ENCODE peak calls at places on chromosomes 1 and 21, in eight cellular contexts. Q is GM23338, B is HL-60, R is suprapubic skin, L is stomach, M is transverse colon, D is breast epithelium, X is Panc1. J is an unnamed sample.

GRCh38 chr1:9539829-9540550 is 725 bp downstream of the SLC25A33 start:
- DNase-seq in Q (peak), B (peak), R (no peak), L (peak), M (peak), D (no peak), X (no peak), J (no peak)

GRCh38 chr1:172903581-172904220 is 147.0 kb downstream of the TNFSF18 start:
- DNase-seq in Q (no peak), B (no peak), R (no peak), L (no peak), M (no peak), D (no peak), X (no peak), J (no peak)

GRCh38 chr21:46156678-46157077 is 1.3 kb upstream of the FTCD start:
- DNase-seq in Q (no peak), B (no peak), R (peak), L (peak), M (no peak), D (no peak), X (no peak), J (no peak)

GRCh38 chr1:212979340-212980122 is 29.2 kb downstream of the VASH2 start:
- DNase-seq in Q (no peak), B (no peak), R (no peak), L (no peak), M (no peak), D (no peak), X (no peak), J (no peak)

GRCh38 chr1:33354707-33355276 is 33.9 kb upstream of the A3GALT2 start:
- DNase-seq in Q (no peak), B (no peak), R (peak), L (no peak), M (no peak), D (no peak), X (no peak), J (no peak)

GRCh38 chr1:16450863-16451481 is 10.4 kb downstream of the NECAP2 start:
- DNase-seq in Q (no peak), B (no peak), R (no peak), L (no peak), M (no peak), D (no peak), X (no peak), J (no peak)

GRCh38 chr21:42777757-42778344 is 101.5 kb downstream of the WDR4 start:
- DNase-seq in Q (no peak), B (no peak), R (no peak), L (no peak), M (no peak), D (no peak), X (no peak), J (no peak)

GRCh38 chr1:171873664-171874063 is 32.4 kb downstream of the DNM3 start:
- DNase-seq in Q (no peak), B (no peak), R (no peak), L (no peak), M (no peak), D (no peak), X (no peak), J (no peak)

GRCh38 chr1:160578175-160578693 is 1.1 kb downstream of the CD84 start:
- DNase-seq in Q (no peak), B (peak), R (no peak), L (no peak), M (no peak), D (no peak), X (no peak), J (no peak)

GRCh38 chr1:234953655-234954420 is 174.8 kb downstream of the TOMM20 start:
- DNase-seq in Q (no peak), B (no peak), R (no peak), L (no peak), M (no peak), D (no peak), X (no peak), J (no peak)

GRCh38 chr1:6801998-6802397 is 16.7 kb downstream of the CAMTA1 start:
- DNase-seq in Q (no peak), B (no peak), R (no peak), L (no peak), M (no peak), D (no peak), X (no peak), J (no peak)

GRCh38 chr21:38768385-38769071 is 37.2 kb upstream of the ETS2 start:
- DNase-seq in Q (no peak), B (no peak), R (no peak), L (no peak), M (no peak), D (no peak), X (peak), J (no peak)

GRCh38 chr1:6860401-6860800 is 75.1 kb downstream of the CAMTA1 start:
- DNase-seq in Q (no peak), B (no peak), R (no peak), L (no peak), M (no peak), D (no peak), X (no peak), J (no peak)

GRCh38 chr21:41894922-41895557 is 15.9 kb upstream of the PRDM15 start:
- DNase-seq in Q (no peak), B (no peak), R (no peak), L (no peak), M (no peak), D (no peak), X (no peak), J (no peak)

GRCh38 chr21:43726686-43727570 is 8.0 kb downstream of the PDXK start:
- DNase-seq in Q (no peak), B (peak), R (no peak), L (no peak), M (no peak), D (peak), X (no peak), J (no peak)

GRCh38 chr1:234999513-234999940 is 129.1 kb downstream of the TOMM20 start:
- DNase-seq in Q (no peak), B (no peak), R (peak), L (no peak), M (no peak), D (no peak), X (no peak), J (no peak)

GRCh38 chr21:33198346-33199135 is 31.2 kb upstream of the IFNAR2 start:
- DNase-seq in Q (no peak), B (peak), R (no peak), L (no peak), M (peak), D (peak), X (no peak), J (no peak)

GRCh38 chr1:47630346-47630745 is 192.5 kb downstream of the FOXD2 start:
- DNase-seq in Q (no peak), B (no peak), R (peak), L (no peak), M (no peak), D (no peak), X (no peak), J (no peak)

GRCh38 chr1:205346956-205347574 is 9.7 kb downstream of the KLHDC8A start:
- DNase-seq in Q (peak), B (no peak), R (no peak), L (no peak), M (no peak), D (no peak), X (no peak), J (no peak)

GRCh38 chr1:76679534-76680152 is 187.6 kb upstream of the ST6GALNAC5 start:
- DNase-seq in Q (no peak), B (no peak), R (no peak), L (no peak), M (no peak), D (no peak), X (no peak), J (peak)

GRCh38 chr1:156496211-156496761 is 4.3 kb downstream of the MEF2D start:
- DNase-seq in Q (no peak), B (no peak), R (no peak), L (no peak), M (peak), D (no peak), X (no peak), J (no peak)

GRCh38 chr1:210536263-210536961 is 207.7 kb downstream of the HHAT start:
- DNase-seq in Q (peak), B (no peak), R (no peak), L (no peak), M (no peak), D (no peak), X (no peak), J (no peak)

GRCh38 chr1:38775175-38775845 is 84.3 kb downstream of the RRAGC start:
- DNase-seq in Q (no peak), B (no peak), R (no peak), L (no peak), M (no peak), D (no peak), X (no peak), J (no peak)

GRCh38 chr21:46061950-46062349 is 36.0 kb upstream of the COL6A2 start:
- DNase-seq in Q (no peak), B (no peak), R (no peak), L (no peak), M (no peak), D (no peak), X (no peak), J (no peak)

GRCh38 chr1:150558761-150559626 is 9.8 kb downstream of the ADAMTSL4 start:
- DNase-seq in Q (peak), B (no peak), R (no peak), L (no peak), M (peak), D (peak), X (no peak), J (no peak)

GRCh38 chr1:26734501-26735058 is 38.8 kb downstream of the ARID1A start:
- DNase-seq in Q (no peak), B (no peak), R (no peak), L (no peak), M (no peak), D (no peak), X (no peak), J (no peak)

GRCh38 chr1:48741380-48741779 is 35.3 kb downstream of the BEND5 start:
- DNase-seq in Q (no peak), B (no peak), R (no peak), L (no peak), M (no peak), D (no peak), X (no peak), J (no peak)

GRCh38 chr1:14954210-14954609 is 199.3 kb upstream of the TMEM51 start:
- DNase-seq in Q (no peak), B (no peak), R (no peak), L (no peak), M (no peak), D (peak), X (no peak), J (no peak)

GRCh38 chr1:198595765-198596164 is 43.1 kb upstream of the PTPRC start:
- DNase-seq in Q (no peak), B (no peak), R (no peak), L (no peak), M (no peak), D (no peak), X (no peak), J (no peak)

GRCh38 chr1:61334718-61335589 is 252.6 kb downstream of the NFIA start:
- DNase-seq in Q (no peak), B (no peak), R (no peak), L (peak), M (peak), D (no peak), X (no peak), J (no peak)

DNA sequence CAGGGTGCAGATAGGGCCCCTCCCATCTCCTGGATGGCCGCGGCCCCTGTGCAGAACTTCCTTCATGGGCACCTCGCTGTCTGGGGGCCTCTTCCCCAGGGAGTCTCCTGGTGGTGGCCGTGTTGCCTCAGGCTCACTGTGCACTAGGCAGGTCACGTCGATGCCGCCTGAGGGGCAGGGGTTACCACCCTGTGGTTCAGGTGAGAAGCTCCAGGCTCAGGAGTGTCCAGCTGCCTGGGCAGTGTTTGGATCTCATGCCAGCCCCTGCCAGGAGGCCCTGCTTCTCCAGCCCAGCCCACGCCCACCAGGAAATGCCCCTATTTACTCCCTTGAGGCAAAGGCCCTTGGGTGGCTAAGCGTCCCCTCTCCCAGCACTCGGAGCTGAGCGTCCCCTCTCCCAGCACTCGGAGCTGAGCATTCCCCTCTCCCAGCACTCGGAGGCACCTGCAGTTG is 2.1 kb downstream of the ITGB2 start:
- DNase-seq in Q (peak), B (no peak), R (no peak), L (no peak), M (no peak), D (no peak), X (no peak), J (no peak)
- H3K4me3 ChIP-seq in Q (peak), B (peak), R (no peak), L (no peak), M (no peak), D (no peak), X (no peak), J (no peak)

DNA sequence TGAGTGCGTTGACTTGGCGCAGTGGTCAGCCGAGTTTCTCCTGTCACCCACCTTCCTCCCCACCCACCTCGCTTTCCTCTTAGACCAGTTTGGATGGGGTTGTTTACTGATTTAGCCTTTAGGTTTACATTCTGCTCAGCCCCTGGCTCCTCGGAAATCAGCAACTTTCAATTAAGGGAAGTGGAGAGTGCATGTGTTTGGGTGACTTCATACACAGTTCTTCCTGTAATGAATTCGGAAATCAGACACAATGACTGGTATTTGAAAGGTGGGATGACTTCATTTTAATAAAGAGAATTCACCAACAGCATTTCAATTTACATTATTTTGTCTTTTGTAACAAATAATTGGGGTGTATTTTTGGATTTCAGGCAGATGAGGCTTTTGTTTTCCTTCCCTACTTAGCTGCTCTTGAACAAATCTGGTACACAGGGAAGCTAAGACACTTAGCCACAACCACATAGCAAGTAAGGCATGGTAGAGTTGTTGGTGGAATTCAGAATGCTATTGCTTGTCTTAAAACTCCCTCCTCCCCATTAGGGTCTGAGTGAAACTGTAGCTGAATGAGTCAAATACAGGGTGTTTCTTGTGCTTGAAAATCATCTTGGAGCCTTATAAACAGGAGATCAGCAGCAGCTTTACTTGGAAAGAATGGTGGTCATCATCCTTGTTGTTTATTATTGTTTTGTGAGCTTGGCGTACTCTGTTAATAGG is 870 bp downstream of the STX12 start:
- DNase-seq in Q (no peak), B (peak), R (no peak), L (no peak), M (no peak), D (no peak), X (no peak), J (no peak)
- TF ChIP-seq POLR2AphosphoS5 in Q (no peak), B (no peak), R (no peak), L (no peak), M (no peak), D (no peak), X (no peak), J (peak)

GRCh38 chr1:12183095-12183794 is 16.5 kb downstream of the TNFRSF1B start:
- DNase-seq in Q (peak), B (no peak), R (no peak), L (no peak), M (no peak), D (no peak), X (no peak), J (no peak)

GRCh38 chr1:12185036-12185435 is 18.2 kb downstream of the TNFRSF1B start:
- DNase-seq in Q (no peak), B (peak), R (no peak), L (no peak), M (no peak), D (no peak), X (no peak), J (no peak)

GRCh38 chr1:12185556-12186276 is 18.9 kb downstream of the TNFRSF1B start:
- DNase-seq in Q (no peak), B (no peak), R (no peak), L (no peak), M (no peak), D (no peak), X (no peak), J (no peak)

GRCh38 chr1:12182410-12182946 is 15.7 kb downstream of the TNFRSF1B start:
- DNase-seq in Q (no peak), B (no peak), R (no peak), L (no peak), M (no peak), D (no peak), X (no peak), J (no peak)

DNA sequence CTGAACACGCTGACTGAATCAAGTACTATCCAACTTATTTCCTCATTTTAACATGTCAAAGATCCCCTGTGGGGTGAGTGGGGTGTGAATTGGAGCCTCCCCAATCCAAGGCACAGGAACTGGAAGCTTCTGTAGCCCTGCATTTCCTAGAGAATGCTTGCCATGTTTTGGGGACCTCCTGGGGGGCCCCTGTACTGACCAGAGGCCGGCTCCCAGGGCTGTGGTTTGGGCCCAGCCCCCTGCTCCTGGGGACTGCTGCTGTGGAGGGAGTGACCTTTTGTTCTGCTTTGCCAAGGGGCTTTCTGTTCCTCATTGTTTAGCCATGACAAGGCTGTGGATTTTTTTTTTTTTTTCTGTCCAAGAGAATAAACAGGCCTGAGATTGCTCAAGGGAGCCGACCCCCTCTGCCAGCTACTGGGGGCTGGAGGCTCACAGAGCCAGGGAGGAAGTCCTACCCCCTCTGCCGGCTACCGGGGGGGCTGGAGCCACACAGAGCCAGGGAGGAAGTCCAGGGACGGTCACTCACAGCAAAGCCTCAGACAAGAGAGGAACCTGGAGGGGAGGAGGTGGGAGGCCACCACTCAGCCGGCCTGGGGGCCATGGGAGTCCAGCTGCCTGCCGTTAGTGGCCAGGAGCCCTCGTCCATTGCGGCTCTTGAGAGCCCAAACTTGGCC is 17.4 kb downstream of the TNFRSF1B start:
- DNase-seq in Q (no peak), B (peak), R (peak), L (peak), M (peak), D (peak), X (no peak), J (peak)
- TF ChIP-seq CTCF in Q (no peak), B (no peak), R (no peak), L (no peak), M (no peak), D (no peak), X (no peak), J (peak)

GRCh38 chr21:44979687-44980561 is 40.1 kb downstream of the SLX9 start:
- DNase-seq in Q (no peak), B (no peak), R (no peak), L (no peak), M (no peak), D (no peak), X (no peak), J (no peak)
- H3K4me3 ChIP-seq in Q (no peak), B (no peak), R (no peak), L (no peak), M (no peak), D (no peak), X (no peak), J (no peak)

J was measured in esophagus muscularis mucosa.